ENCODE peak calls at places on chromosomes 6 and 20, in ten cellular contexts. One of them, this sample, is unnamed.

GRCh38 chr20:37282558-37282957 is 6.9 kb upstream of the MANBAL start:
- DNase-seq in fibroblast of mammary gland: peak
- DNase-seq in HFFc6: peak
- DNase-seq in endothelial cell of umbilical vein: no peak
- DNase-seq in pancreas: no peak
- DNase-seq in transverse colon: peak
- DNase-seq in tibial artery: no peak
- DNase-seq in body of pancreas: no peak
- DNase-seq in suprapubic skin: no peak
- DNase-seq in astrocyte of the cerebellum: peak
- DNase-seq in this sample: no peak

GRCh38 chr20:20683481-20683880 is 29.0 kb downstream of the RALGAPA2 start:
- DNase-seq in fibroblast of mammary gland: no peak
- DNase-seq in tibial artery: no peak
- DNase-seq in suprapubic skin: no peak
- DNase-seq in body of pancreas: no peak
- DNase-seq in astrocyte of the cerebellum: no peak
- DNase-seq in endothelial cell of umbilical vein: no peak
- DNase-seq in HFFc6: no peak
- DNase-seq in transverse colon: no peak
- DNase-seq in pancreas: no peak
- DNase-seq in this sample: no peak

GRCh38 chr20:34512955-34513419 is 3.2 kb upstream of the DYNLRB1 start:
- DNase-seq in astrocyte of the cerebellum: no peak
- DNase-seq in suprapubic skin: no peak
- DNase-seq in transverse colon: no peak
- DNase-seq in endothelial cell of umbilical vein: no peak
- DNase-seq in tibial artery: no peak
- DNase-seq in fibroblast of mammary gland: no peak
- DNase-seq in pancreas: no peak
- DNase-seq in body of pancreas: no peak
- DNase-seq in HFFc6: no peak
- DNase-seq in this sample: no peak

GRCh38 chr6:150177260-150178246 is 34.7 kb downstream of the PPP1R14C start:
- DNase-seq in pancreas: no peak
- DNase-seq in HFFc6: no peak
- DNase-seq in tibial artery: no peak
- DNase-seq in transverse colon: peak
- DNase-seq in fibroblast of mammary gland: peak
- DNase-seq in suprapubic skin: no peak
- DNase-seq in endothelial cell of umbilical vein: no peak
- DNase-seq in body of pancreas: peak
- DNase-seq in astrocyte of the cerebellum: peak
- DNase-seq in this sample: no peak

GRCh38 chr20:25496968-25497401 is 88.3 kb downstream of the NINL start:
- DNase-seq in tibial artery: no peak
- DNase-seq in astrocyte of the cerebellum: no peak
- DNase-seq in endothelial cell of umbilical vein: no peak
- DNase-seq in suprapubic skin: peak
- DNase-seq in body of pancreas: peak
- DNase-seq in transverse colon: no peak
- DNase-seq in HFFc6: no peak
- DNase-seq in fibroblast of mammary gland: peak
- DNase-seq in pancreas: no peak
- DNase-seq in this sample: no peak

GRCh38 chr6:90687751-90688380 is 101.0 kb upstream of the MAP3K7 start:
- DNase-seq in transverse colon: no peak
- DNase-seq in fibroblast of mammary gland: no peak
- DNase-seq in endothelial cell of umbilical vein: no peak
- DNase-seq in suprapubic skin: no peak
- DNase-seq in HFFc6: no peak
- DNase-seq in tibial artery: no peak
- DNase-seq in astrocyte of the cerebellum: no peak
- DNase-seq in pancreas: no peak
- DNase-seq in body of pancreas: no peak
- DNase-seq in this sample: no peak

GRCh38 chr6:42086046-42086664 is 35.8 kb downstream of the TAF8 start:
- DNase-seq in HFFc6: no peak
- DNase-seq in astrocyte of the cerebellum: no peak
- DNase-seq in endothelial cell of umbilical vein: peak
- DNase-seq in suprapubic skin: no peak
- DNase-seq in fibroblast of mammary gland: no peak
- DNase-seq in pancreas: no peak
- DNase-seq in body of pancreas: peak
- DNase-seq in tibial artery: no peak
- DNase-seq in transverse colon: no peak
- DNase-seq in this sample: no peak

GRCh38 chr20:39676857-39677351 is 714.8 kb downstream of the DHX35 start:
- DNase-seq in endothelial cell of umbilical vein: peak
- DNase-seq in tibial artery: no peak
- DNase-seq in HFFc6: no peak
- DNase-seq in fibroblast of mammary gland: no peak
- DNase-seq in astrocyte of the cerebellum: no peak
- DNase-seq in transverse colon: peak
- DNase-seq in body of pancreas: peak
- DNase-seq in suprapubic skin: no peak
- DNase-seq in pancreas: no peak
- DNase-seq in this sample: no peak

GRCh38 chr6:164826831-164827468 is 482.5 kb downstream of the C6orf118 start:
- DNase-seq in tibial artery: no peak
- DNase-seq in HFFc6: no peak
- DNase-seq in pancreas: no peak
- DNase-seq in endothelial cell of umbilical vein: no peak
- DNase-seq in fibroblast of mammary gland: no peak
- DNase-seq in suprapubic skin: no peak
- DNase-seq in astrocyte of the cerebellum: no peak
- DNase-seq in body of pancreas: no peak
- DNase-seq in transverse colon: no peak
- DNase-seq in this sample: no peak

GRCh38 chr6:79079425-79080130 is 1.5 kb upstream of the PHIP start:
- DNase-seq in transverse colon: no peak
- DNase-seq in body of pancreas: no peak
- DNase-seq in fibroblast of mammary gland: peak
- DNase-seq in suprapubic skin: no peak
- DNase-seq in HFFc6: no peak
- DNase-seq in endothelial cell of umbilical vein: peak
- DNase-seq in pancreas: no peak
- DNase-seq in astrocyte of the cerebellum: no peak
- DNase-seq in tibial artery: no peak
- DNase-seq in this sample: no peak

GRCh38 chr6:45052325-45052724 is 275.8 kb upstream of the RUNX2 start:
- DNase-seq in pancreas: no peak
- DNase-seq in endothelial cell of umbilical vein: no peak
- DNase-seq in HFFc6: no peak
- DNase-seq in body of pancreas: no peak
- DNase-seq in suprapubic skin: no peak
- DNase-seq in transverse colon: no peak
- DNase-seq in tibial artery: no peak
- DNase-seq in astrocyte of the cerebellum: no peak
- DNase-seq in fibroblast of mammary gland: no peak
- DNase-seq in this sample: no peak

GRCh38 chr6:125974214-125974866 is 12.0 kb upstream of the TRMT11 start:
- DNase-seq in tibial artery: no peak
- DNase-seq in fibroblast of mammary gland: peak
- DNase-seq in suprapubic skin: no peak
- DNase-seq in transverse colon: no peak
- DNase-seq in astrocyte of the cerebellum: peak
- DNase-seq in HFFc6: peak
- DNase-seq in endothelial cell of umbilical vein: peak
- DNase-seq in body of pancreas: no peak
- DNase-seq in pancreas: no peak
- DNase-seq in this sample: no peak

GRCh38 chr6:56091159-56091869 is 156.1 kb downstream of the COL21A1 start:
- DNase-seq in suprapubic skin: no peak
- DNase-seq in transverse colon: no peak
- DNase-seq in body of pancreas: no peak
- DNase-seq in pancreas: no peak
- DNase-seq in fibroblast of mammary gland: peak
- DNase-seq in endothelial cell of umbilical vein: peak
- DNase-seq in tibial artery: no peak
- DNase-seq in HFFc6: peak
- DNase-seq in astrocyte of the cerebellum: peak
- DNase-seq in this sample: no peak

GRCh38 chr20:32018269-32019155 is 8.3 kb downstream of the CCM2L start:
- DNase-seq in pancreas: peak
- DNase-seq in astrocyte of the cerebellum: no peak
- DNase-seq in transverse colon: peak
- DNase-seq in suprapubic skin: peak
- DNase-seq in HFFc6: no peak
- DNase-seq in endothelial cell of umbilical vein: peak
- DNase-seq in fibroblast of mammary gland: no peak
- DNase-seq in tibial artery: peak
- DNase-seq in body of pancreas: peak
- DNase-seq in this sample: no peak
- TF ChIP-seq CTCF in pancreas: no peak
- TF ChIP-seq CTCF in astrocyte of the cerebellum: no peak
- TF ChIP-seq CTCF in transverse colon: no peak
- TF ChIP-seq CTCF in suprapubic skin: no peak
- TF ChIP-seq CTCF in HFFc6: no peak
- TF ChIP-seq CTCF in endothelial cell of umbilical vein: peak
- TF ChIP-seq CTCF in fibroblast of mammary gland: no peak
- TF ChIP-seq CTCF in tibial artery: no peak
- TF ChIP-seq CTCF in body of pancreas: no peak
- TF ChIP-seq CTCF in this sample: no peak

GRCh38 chr6:77930382-77930781 is 277.5 kb downstream of the MEI4 start:
- DNase-seq in body of pancreas: no peak
- DNase-seq in pancreas: no peak
- DNase-seq in fibroblast of mammary gland: no peak
- DNase-seq in transverse colon: no peak
- DNase-seq in endothelial cell of umbilical vein: no peak
- DNase-seq in HFFc6: no peak
- DNase-seq in astrocyte of the cerebellum: no peak
- DNase-seq in tibial artery: no peak
- DNase-seq in suprapubic skin: no peak
- DNase-seq in this sample: no peak

GRCh38 chr6:77930945-77931344 is 278.1 kb downstream of the MEI4 start:
- DNase-seq in pancreas: no peak
- DNase-seq in transverse colon: no peak
- DNase-seq in HFFc6: no peak
- DNase-seq in fibroblast of mammary gland: no peak
- DNase-seq in astrocyte of the cerebellum: no peak
- DNase-seq in suprapubic skin: no peak
- DNase-seq in endothelial cell of umbilical vein: no peak
- DNase-seq in body of pancreas: no peak
- DNase-seq in tibial artery: no peak
- DNase-seq in this sample: no peak

DNA sequence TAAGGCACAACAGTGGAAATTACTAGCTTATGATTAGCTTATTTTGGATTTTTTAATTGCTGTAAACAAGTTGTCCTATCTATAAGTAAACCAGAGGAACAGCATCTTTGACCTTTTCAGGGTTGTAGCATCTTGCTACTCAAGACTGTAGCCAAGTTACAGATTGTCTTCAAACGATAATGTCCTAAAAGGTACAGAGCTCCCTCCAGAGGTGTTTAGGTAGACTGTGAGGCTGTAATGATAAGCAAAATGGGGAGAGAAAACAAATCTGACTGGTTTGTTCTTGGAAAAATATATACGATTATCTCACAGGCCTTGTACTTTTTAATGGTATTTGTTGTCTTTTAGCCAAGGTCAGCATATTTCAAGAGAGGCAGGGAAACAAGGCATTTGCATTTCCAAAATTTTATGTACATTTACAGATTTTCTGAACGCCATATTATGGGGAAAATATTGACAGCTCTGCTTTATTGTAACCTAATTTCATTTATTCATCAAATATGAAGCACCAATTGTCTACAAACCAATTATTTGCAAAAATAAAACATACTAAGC is 273.4 kb downstream of the MEI4 start:
- DNase-seq in pancreas: no peak
- DNase-seq in HFFc6: no peak
- DNase-seq in endothelial cell of umbilical vein: peak
- DNase-seq in suprapubic skin: no peak
- DNase-seq in transverse colon: no peak
- DNase-seq in fibroblast of mammary gland: no peak
- DNase-seq in astrocyte of the cerebellum: no peak
- DNase-seq in body of pancreas: no peak
- DNase-seq in tibial artery: no peak
- DNase-seq in this sample: no peak
- TF ChIP-seq CTCF in pancreas: no peak
- TF ChIP-seq CTCF in HFFc6: no peak
- TF ChIP-seq CTCF in endothelial cell of umbilical vein: peak
- TF ChIP-seq CTCF in suprapubic skin: no peak
- TF ChIP-seq CTCF in transverse colon: no peak
- TF ChIP-seq CTCF in fibroblast of mammary gland: no peak
- TF ChIP-seq CTCF in astrocyte of the cerebellum: no peak
- TF ChIP-seq CTCF in body of pancreas: peak
- TF ChIP-seq CTCF in tibial artery: no peak
- TF ChIP-seq CTCF in this sample: no peak

GRCh38 chr6:88741071-88741470 is 222.3 kb downstream of the RNGTT start:
- DNase-seq in fibroblast of mammary gland: no peak
- DNase-seq in astrocyte of the cerebellum: no peak
- DNase-seq in suprapubic skin: no peak
- DNase-seq in pancreas: no peak
- DNase-seq in body of pancreas: no peak
- DNase-seq in endothelial cell of umbilical vein: no peak
- DNase-seq in HFFc6: no peak
- DNase-seq in transverse colon: no peak
- DNase-seq in tibial artery: no peak
- DNase-seq in this sample: no peak

DNA sequence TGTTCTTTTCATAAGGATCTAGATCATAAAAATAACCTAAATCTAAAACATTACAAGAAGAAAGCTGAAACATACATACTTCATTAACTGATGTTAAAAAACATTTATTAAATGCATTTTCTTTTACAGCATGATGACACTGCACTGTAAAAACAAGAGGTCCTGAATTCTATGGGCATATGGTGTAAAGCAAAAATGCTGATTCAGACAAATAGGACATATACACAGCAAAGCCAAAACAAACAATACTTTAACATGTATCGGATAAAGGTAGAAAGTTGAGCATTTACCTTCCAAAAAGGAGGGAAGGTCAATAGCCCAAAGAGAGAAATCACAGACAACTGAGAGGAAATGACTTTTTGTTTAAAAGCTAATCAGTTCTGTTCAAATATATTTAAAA is 221.5 kb downstream of the RNGTT start:
- DNase-seq in pancreas: no peak
- DNase-seq in fibroblast of mammary gland: no peak
- DNase-seq in suprapubic skin: no peak
- DNase-seq in endothelial cell of umbilical vein: no peak
- DNase-seq in tibial artery: no peak
- DNase-seq in transverse colon: no peak
- DNase-seq in astrocyte of the cerebellum: no peak
- DNase-seq in body of pancreas: no peak
- DNase-seq in HFFc6: no peak
- DNase-seq in this sample: no peak
- TF ChIP-seq CTCF in pancreas: no peak
- TF ChIP-seq CTCF in fibroblast of mammary gland: no peak
- TF ChIP-seq CTCF in suprapubic skin: no peak
- TF ChIP-seq CTCF in endothelial cell of umbilical vein: no peak
- TF ChIP-seq CTCF in tibial artery: no peak
- TF ChIP-seq CTCF in transverse colon: no peak
- TF ChIP-seq CTCF in astrocyte of the cerebellum: no peak
- TF ChIP-seq CTCF in body of pancreas: no peak
- TF ChIP-seq CTCF in HFFc6: no peak
- TF ChIP-seq CTCF in this sample: no peak

DNA sequence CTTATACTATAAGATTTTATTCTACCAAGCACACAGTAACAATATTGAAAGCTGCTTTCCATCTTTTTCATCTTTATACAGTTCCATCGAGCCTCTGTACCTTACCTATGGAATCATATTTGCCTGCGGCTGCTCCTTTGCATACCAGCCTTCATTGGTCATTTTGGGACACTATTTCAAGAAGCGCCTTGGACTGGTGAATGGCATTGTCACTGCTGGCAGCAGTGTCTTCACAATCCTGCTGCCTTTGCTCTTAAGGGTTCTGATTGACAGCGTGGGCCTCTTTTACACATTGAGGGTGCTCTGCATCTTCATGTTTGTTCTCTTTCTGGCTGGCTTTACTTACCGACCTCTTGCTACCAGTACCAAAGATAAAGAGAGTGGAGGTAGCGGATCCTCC is 89.8 kb downstream of the SLC16A10 start:
- DNase-seq in body of pancreas: no peak
- DNase-seq in astrocyte of the cerebellum: no peak
- DNase-seq in tibial artery: no peak
- DNase-seq in pancreas: no peak
- DNase-seq in HFFc6: no peak
- DNase-seq in fibroblast of mammary gland: no peak
- DNase-seq in endothelial cell of umbilical vein: no peak
- DNase-seq in suprapubic skin: no peak
- DNase-seq in transverse colon: no peak
- DNase-seq in this sample: no peak
- TF ChIP-seq CTCF in body of pancreas: no peak
- TF ChIP-seq CTCF in astrocyte of the cerebellum: no peak
- TF ChIP-seq CTCF in tibial artery: no peak
- TF ChIP-seq CTCF in pancreas: no peak
- TF ChIP-seq CTCF in HFFc6: no peak
- TF ChIP-seq CTCF in fibroblast of mammary gland: no peak
- TF ChIP-seq CTCF in endothelial cell of umbilical vein: no peak
- TF ChIP-seq CTCF in suprapubic skin: no peak
- TF ChIP-seq CTCF in transverse colon: no peak
- TF ChIP-seq CTCF in this sample: no peak

This sample was measured in natural killer cell.